ENCODE peak calls at places on chromosome 9, in seven cellular contexts. C, S, X, V, W, O and P are unnamed samples.

GRCh38 chr9:135110416-135110815 is 22.9 kb downstream of the OLFM1 start:
- DNase-seq in X (no peak), S (no peak), O (no peak), V (no peak), C (no peak), W (no peak), P (no peak)

GRCh38 chr9:136330406-136330990 is 3.2 kb downstream of the GPSM1 start:
- DNase-seq in O (no peak), W (no peak), C (no peak), S (no peak), V (no peak), X (no peak), P (no peak)

GRCh38 chr9:34992376-34992951 is 2.9 kb downstream of the DNAJB5 start:
- DNase-seq in V (no peak), W (peak), C (peak), S (no peak), X (no peak), O (peak), P (peak)

GRCh38 chr9:132163876-132164603 is 2.2 kb downstream of the NTNG2 start:
- DNase-seq in C (no peak), O (no peak), X (no peak), S (no peak), W (no peak), V (no peak), P (no peak)

GRCh38 chr9:110048473-110048975 is 159.4 kb downstream of the C9orf152 start:
- DNase-seq in O (peak), X (peak), V (peak), C (no peak), S (peak), W (peak), P (peak)

GRCh38 chr9:16653491-16654407 is 216.7 kb downstream of the BNC2 start:
- DNase-seq in W (no peak), X (peak), V (no peak), C (no peak), S (no peak), O (peak), P (no peak)

GRCh38 chr9:110744753-110745522 is 76.3 kb downstream of the MUSK start:
- DNase-seq in S (no peak), X (peak), O (peak), V (no peak), W (no peak), C (peak), P (peak)

GRCh38 chr9:16505159-16505558 is 365.3 kb downstream of the BNC2 start:
- DNase-seq in W (no peak), O (no peak), C (no peak), V (no peak), X (no peak), S (no peak), P (peak)

GRCh38 chr9:119026120-119026519 is 343.1 kb downstream of the BRINP1 start:
- DNase-seq in C (no peak), O (peak), S (no peak), X (no peak), W (no peak), V (no peak), P (peak)

GRCh38 chr9:100474082-100474949 is 1.4 kb downstream of the TMEFF1 start:
- DNase-seq in C (no peak), X (peak), V (no peak), S (no peak), W (no peak), O (no peak), P (peak)

GRCh38 chr9:130949188-130950038 is 10.4 kb upstream of the FIBCD1 start:
- DNase-seq in S (no peak), O (no peak), V (no peak), W (no peak), X (no peak), C (no peak), P (no peak)

GRCh38 chr9:134863941-134864820 is 16.4 kb upstream of the FCN2 start:
- DNase-seq in V (no peak), W (no peak), C (no peak), O (peak), S (no peak), X (no peak), P (no peak)

GRCh38 chr9:104073770-104074133 is 20.4 kb upstream of the SMC2 start:
- DNase-seq in X (no peak), S (no peak), O (no peak), W (no peak), C (no peak), V (no peak), P (no peak)

GRCh38 chr9:122133984-122134535 is 25.5 kb downstream of the NDUFA8 start:
- DNase-seq in S (no peak), O (no peak), X (no peak), W (no peak), V (no peak), C (no peak), P (peak)

GRCh38 chr9:135666534-135667402 is 3.7 kb downstream of the LCN9 start:
- DNase-seq in C (no peak), V (no peak), S (no peak), O (no peak), X (no peak), W (no peak), P (no peak)

GRCh38 chr9:6676254-6676928 is 30.9 kb upstream of the GLDC start:
- DNase-seq in V (no peak), S (no peak), C (no peak), O (no peak), W (no peak), X (no peak), P (no peak)